ENCODE peak calls at places on chromosome 17, in four cellular contexts. M is CD4-positive, alpha-beta T cell; S is CD8-positive, alpha-beta memory T cell; V is naive thymus-derived CD4-positive, alpha-beta T cell. E is an unnamed sample.

GRCh38 chr17:30517786-30518185 is 40.6 kb downstream of the GOSR1 start:
- DNase-seq in M (no peak), V (no peak), S (no peak), E (no peak)

GRCh38 chr17:81336930-81337325 is 41.8 kb upstream of the SLC38A10 start:
- DNase-seq in V (no peak), M (no peak), S (no peak), E (no peak)

GRCh38 chr17:80682372-80682771 is 137.7 kb downstream of the RPTOR start:
- DNase-seq in V (no peak), S (no peak), M (no peak), E (no peak)

GRCh38 chr17:45170976-45171337 is 9.3 kb downstream of the HEXIM2 start:
- DNase-seq in V (no peak), S (no peak), M (no peak), E (no peak)

GRCh38 chr17:17928422-17929386 is 43.5 kb downstream of the TOM1L2 start:
- DNase-seq in S (no peak), V (no peak), M (no peak), E (no peak)

GRCh38 chr17:66978514-66979061 is 14.1 kb downstream of the CACNG4 start:
- DNase-seq in S (no peak), M (no peak), V (no peak), E (no peak)

GRCh38 chr17:35545150-35545549 is 7.7 kb upstream of the SLFN12L start:
- DNase-seq in S (no peak), M (no peak), V (no peak), E (no peak)

GRCh38 chr17:82972836-82973372 is 106.5 kb upstream of the METRNL start:
- DNase-seq in S (no peak), M (no peak), V (no peak), E (no peak)

GRCh38 chr17:55620023-55620422 is 102.6 kb downstream of the TMEM100 start:
- DNase-seq in V (no peak), S (no peak), M (no peak), E (no peak)

GRCh38 chr17:18187226-18187625 is 3.6 kb downstream of the ALKBH5 start:
- DNase-seq in S (no peak), M (no peak), V (no peak), E (no peak)

GRCh38 chr17:59723041-59723440 is 15.6 kb downstream of the VMP1 start:
- DNase-seq in S (no peak), M (no peak), V (no peak), E (no peak)

GRCh38 chr17:29005936-29006438 is at the start of gene SEZ6:
- DNase-seq in V (peak; percentile 57), S (peak; percentile 32), M (peak; percentile 23), E (peak; percentile 54)

GRCh38 chr17:2885751-2886150 is 89.5 kb downstream of the RAP1GAP2 start:
- DNase-seq in M (no peak), V (no peak), S (no peak), E (no peak)

GRCh38 chr17:60098578-60098977 is 19.9 kb upstream of the HEATR6 start:
- DNase-seq in M (no peak), S (no peak), V (no peak), E (no peak)

GRCh38 chr17:81083125-81083765 is 48.3 kb downstream of the BAIAP2 start:
- DNase-seq in S (no peak), V (no peak), M (no peak), E (no peak)

GRCh38 chr17:66954632-66955031 is 9.9 kb upstream of the CACNG4 start:
- DNase-seq in S (no peak), M (no peak), V (no peak), E (no peak)

GRCh38 chr17:3527896-3528603 is 29.6 kb downstream of the TRPV3 start:
- DNase-seq in M (no peak), S (no peak), V (no peak), E (no peak)

GRCh38 chr17:8163978-8164814 is 1.4 kb upstream of the VAMP2 start:
- DNase-seq in M (peak; percentile 53), V (peak; percentile 38), S (peak; percentile 82), E (peak; percentile 40)

GRCh38 chr17:27849474-27850185 is 43.5 kb downstream of the LYRM9 start:
- DNase-seq in V (no peak), S (no peak), M (no peak), E (no peak)

GRCh38 chr17:79338142-79338541 is 263.5 kb downstream of the ENGASE start:
- DNase-seq in V (no peak), M (no peak), S (no peak), E (no peak)

GRCh38 chr17:45405250-45406086 is 27.2 kb downstream of the ARHGAP27 start:
- DNase-seq in S (no peak), M (no peak), V (no peak), E (no peak)

GRCh38 chr17:41738077-41738800 is 3.8 kb upstream of the HAP1 start:
- DNase-seq in V (peak; percentile 64), M (peak; percentile 71), S (peak; percentile 65), E (peak; percentile 31)

GRCh38 chr17:41592601-41593305 is 6.1 kb upstream of the KRT14 start:
- DNase-seq in M (no peak), V (no peak), S (no peak), E (no peak)

GRCh38 chr17:45123930-45124796 is 8.2 kb downstream of the PLCD3 start:
- DNase-seq in M (no peak), S (no peak), V (no peak), E (no peak)

GRCh38 chr17:35973333-35974260 is 7.7 kb downstream of the CCL16 start:
- DNase-seq in V (no peak), S (no peak), M (no peak), E (no peak)

GRCh38 chr17:17355426-17355825 is 52.3 kb downstream of the NT5M start:
- DNase-seq in M (no peak), V (no peak), S (no peak), E (no peak)

GRCh38 chr17:40722146-40722720 is 18.7 kb upstream of the KRT24 start:
- DNase-seq in S (no peak), M (no peak), V (no peak), E (no peak)

GRCh38 chr17:40616592-40616991 is 31.0 kb downstream of the SMARCE1 start:
- DNase-seq in V (no peak), S (no peak), M (no peak), E (no peak)

GRCh38 chr17:18185832-18186231 is 2.2 kb downstream of the ALKBH5 start:
- DNase-seq in S (no peak), V (no peak), M (no peak), E (no peak)

GRCh38 chr17:43389022-43389947 is 9.5 kb upstream of the ARL4D start:
- DNase-seq in M (peak; percentile 76), S (peak; percentile 84), V (peak; percentile 64), E (peak; percentile 55)

GRCh38 chr17:59501690-59502089 is 63.7 kb upstream of the DHX40 start:
- DNase-seq in M (no peak), S (no peak), V (no peak), E (no peak)

GRCh38 chr17:59372138-59372751 is 40.8 kb downstream of the YPEL2 start:
- DNase-seq in M (no peak), V (no peak), S (no peak), E (no peak)

GRCh38 chr17:36901506-36901905 is 35.8 kb upstream of the LHX1 start:
- DNase-seq in S (no peak), V (no peak), M (no peak), E (no peak)

GRCh38 chr17:61551255-61551742 is 39.7 kb downstream of the NACA2 start:
- DNase-seq in M (no peak), V (no peak), S (no peak), E (no peak)

DNA sequence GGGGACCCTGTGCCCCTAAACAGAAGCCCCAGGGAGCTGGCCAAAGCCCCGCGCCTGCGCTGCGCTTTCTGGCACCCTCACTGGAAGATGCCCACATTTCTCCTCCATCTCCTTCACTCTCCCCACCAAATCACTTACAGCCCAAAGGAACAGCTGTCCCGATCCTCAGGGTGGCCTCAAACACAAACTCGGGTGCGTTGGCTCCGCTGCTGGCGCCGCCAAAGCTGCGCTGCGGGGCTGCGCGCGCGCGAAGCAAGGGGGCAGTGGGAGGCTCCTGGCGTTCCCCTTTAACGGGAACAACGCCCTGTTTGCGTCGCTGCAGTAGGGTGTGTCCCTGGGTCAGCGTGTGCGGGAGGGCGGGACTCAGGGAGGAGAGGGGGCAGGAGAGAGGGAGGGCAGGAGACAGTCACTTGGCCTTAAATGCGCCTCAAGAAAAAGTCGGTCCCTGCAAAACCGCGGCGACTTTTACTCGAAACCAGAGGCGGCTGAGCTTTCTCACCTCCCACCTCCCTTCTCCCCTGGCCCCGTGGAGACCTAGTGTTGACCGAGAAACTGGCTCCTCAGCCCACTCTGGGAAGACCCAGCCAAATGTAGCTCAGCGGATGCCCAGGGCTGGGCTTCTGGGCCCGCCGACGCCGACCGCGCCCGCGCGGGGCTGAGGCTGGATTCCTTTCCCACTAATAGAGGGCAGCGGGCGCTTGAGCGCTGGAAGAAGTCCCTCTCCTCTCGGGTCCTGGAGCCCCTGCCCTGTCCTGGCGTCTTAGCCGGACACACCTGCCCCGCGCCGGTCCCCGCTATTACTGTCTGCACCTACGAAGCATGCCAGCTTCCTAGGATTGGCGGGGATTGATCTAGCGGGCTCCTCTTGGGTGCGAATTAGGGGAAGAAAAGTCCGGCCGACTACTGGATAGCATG is 2.6 kb downstream of the PMP22 start:
- DNase-seq in M (no peak), S (no peak), V (no peak), E (peak; percentile 88)
- H3K27ac ChIP-seq in M (no peak overlapping the region), S (no peak overlapping the region), V (no peak overlapping the region), E (peak overlapping the region; percentile 98)

DNA sequence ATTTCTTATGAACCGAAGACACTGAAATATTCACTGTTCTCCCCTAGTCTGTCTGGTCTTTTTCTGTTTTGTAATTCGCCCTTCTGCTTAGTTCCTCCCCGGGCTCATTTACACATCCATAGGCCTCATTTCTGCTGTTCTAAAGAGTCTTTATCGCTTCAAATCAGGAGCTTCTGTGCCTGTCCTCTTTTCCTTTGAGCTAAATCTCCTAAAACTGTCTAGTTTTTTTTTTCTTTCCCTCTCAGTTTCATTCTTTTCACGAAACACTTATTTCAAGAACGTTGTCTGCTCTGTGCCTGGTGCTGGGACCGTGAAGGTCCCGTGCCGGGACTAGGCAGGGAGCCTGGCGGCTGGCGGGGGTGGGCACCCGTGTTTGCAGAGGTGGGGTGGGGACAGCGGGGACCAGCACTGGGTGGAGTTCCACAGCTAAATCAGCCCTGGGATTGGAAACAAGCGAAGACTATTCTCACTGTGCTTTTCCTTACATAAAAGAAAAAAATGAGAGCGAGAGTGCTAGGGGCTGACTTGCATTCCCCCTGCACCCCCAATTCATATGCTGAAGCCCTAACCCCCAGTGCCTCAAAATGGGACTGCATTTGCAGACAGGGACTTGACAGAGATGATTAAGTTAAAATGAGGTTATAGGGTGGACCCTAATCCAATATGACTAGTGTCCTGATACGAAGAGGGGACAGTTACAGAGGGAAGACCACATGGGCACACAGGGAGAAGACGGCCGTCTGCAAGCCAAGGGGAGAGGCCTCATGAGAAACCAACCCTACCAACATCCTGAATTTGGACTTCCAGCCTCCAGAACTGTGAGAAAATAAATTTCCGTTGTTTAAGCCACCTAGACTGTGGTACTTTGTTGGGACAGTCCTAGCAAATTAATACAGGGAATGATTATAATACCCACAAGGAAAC is 1.4 kb upstream of the TMEM220 start:
- DNase-seq in V (no peak), S (no peak), M (no peak), E (no peak)
- H3K27ac ChIP-seq in V (no peak overlapping the region), S (no peak overlapping the region), M (no peak overlapping the region), E (no peak overlapping the region)

GRCh38 chr17:50889528-50890118 is 23.5 kb upstream of the TOB1 start:
- DNase-seq in S (no peak), M (no peak), V (no peak), E (no peak)
- H3K27ac ChIP-seq in S (no peak overlapping the region), M (no peak overlapping the region), V (no peak overlapping the region), E (no peak overlapping the region)

GRCh38 chr17:63189082-63189481 is 223.0 kb downstream of the TANC2 start:
- DNase-seq in M (no peak), V (no peak), S (no peak), E (no peak)
- H3K27ac ChIP-seq in M (no peak overlapping the region), V (no peak overlapping the region), S (no peak overlapping the region), E (no peak overlapping the region)

GRCh38 chr17:1470071-1470773 is 14.2 kb upstream of the CRK start:
- DNase-seq in S (no peak), V (no peak), M (no peak), E (no peak)
- H3K27ac ChIP-seq in S (no peak overlapping the region), V (no peak overlapping the region), M (no peak overlapping the region), E (no peak overlapping the region)

GRCh38 chr17:68290955-68291835 is at the start of the genes ARSG and SLC16A6:
- DNase-seq in S (peak; percentile 88), M (peak; percentile 68), V (peak; percentile 79), E (peak; percentile 13)
- H3K27ac ChIP-seq in S (peak within 1 kb of the TSS; percentile 94), M (peak within 1 kb of the TSS; percentile 85), V (peak within 1 kb of the TSS; percentile 95), E (peak within 1 kb of the TSS; percentile 49)

E was measured in substantia nigra.